ENCODE peak calls at places on chromosomes 2 and 18, in seven cellular contexts. P is foreskin fibroblast, D is ovary, K is BJ, G is fibroblast of the aortic adventitia, Y is lung, F is endodermal cell. O is an unnamed sample.

GRCh38 chr2:159613515-159614336 is 2.6 kb downstream of the BAZ2B start:
- DNase-seq in D (no peak), F (no peak), P (no peak), Y (no peak), K (no peak), G (peak; percentile 53), O (no peak)

GRCh38 chr2:185978634-185979405 is 240.2 kb downstream of the FSIP2 start:
- DNase-seq in G (peak; percentile 18), Y (no peak), K (peak; percentile 74), P (peak; percentile 4), F (no peak), D (no peak), O (no peak)

GRCh38 chr2:27884546-27884945 is 5.6 kb downstream of the RBKS start:
- DNase-seq in F (no peak), P (no peak), K (no peak), D (no peak), G (no peak), Y (no peak), O (no peak)

GRCh38 chr2:58701688-58702301 is 460.7 kb upstream of the FANCL start:
- DNase-seq in G (no peak), Y (no peak), P (no peak), F (no peak), K (no peak), D (no peak), O (peak; percentile 5)

GRCh38 chr2:72109904-72110303 is 37.8 kb downstream of the CYP26B1 start:
- DNase-seq in P (no peak), D (no peak), K (no peak), G (no peak), Y (peak; percentile 17), F (peak; percentile 21), O (no peak)

GRCh38 chr18:56901919-56902318 is 245.0 kb upstream of the BOD1L2 start:
- DNase-seq in K (no peak), Y (no peak), G (no peak), P (no peak), F (no peak), D (no peak), O (no peak)

GRCh38 chr18:6781846-6782245 is 52.3 kb downstream of the ARHGAP28 start:
- DNase-seq in G (peak; percentile 71), K (peak; percentile 15), P (peak; percentile 21), Y (no peak), D (no peak), F (no peak), O (no peak)

GRCh38 chr2:157899125-157899839 is 23.2 kb upstream of the ACVR1 start:
- DNase-seq in P (no peak), D (no peak), F (no peak), K (no peak), Y (no peak), G (no peak), O (no peak)

GRCh38 chr2:151302879-151303278 is 13.4 kb upstream of the NMI start:
- DNase-seq in P (peak; percentile 51), F (no peak), D (no peak), G (peak; percentile 94), Y (no peak), K (no peak), O (no peak)

GRCh38 chr2:47488870-47489584 is 86.1 kb downstream of the MSH2 start:
- DNase-seq in D (no peak), F (no peak), P (peak; percentile 87), G (peak; percentile 88), K (peak; percentile 6), Y (no peak), O (peak; percentile 74)

DNA sequence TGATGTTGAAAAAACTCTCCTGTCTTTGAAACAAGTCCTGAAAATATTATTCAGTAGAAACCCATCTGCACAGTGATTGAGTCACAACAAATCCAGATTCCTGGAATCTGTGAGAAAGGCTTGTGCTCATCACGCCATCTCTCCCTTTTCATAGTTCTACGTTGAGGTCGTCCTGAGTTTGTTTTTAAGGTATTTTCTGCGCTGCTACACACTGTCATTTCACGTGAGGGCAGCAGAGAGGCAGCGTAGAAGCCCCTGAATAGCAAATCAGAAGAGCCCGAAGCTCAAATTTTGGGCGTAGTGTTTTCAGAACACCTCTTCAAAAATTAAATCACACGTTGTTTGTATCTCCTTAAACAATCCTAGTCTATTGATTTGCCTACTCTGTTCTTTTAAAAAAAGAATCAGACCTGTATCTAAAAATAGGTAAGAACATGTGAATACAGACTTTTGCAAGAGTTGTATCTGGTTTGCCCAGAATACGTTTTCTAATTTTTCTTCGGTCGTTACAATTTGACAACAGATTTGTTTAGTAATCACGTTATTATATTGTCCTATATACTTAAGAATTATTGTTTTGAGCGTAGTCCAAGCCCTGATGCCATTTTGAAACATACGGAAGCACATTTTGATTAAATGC is 61.6 kb upstream of the SLC38A11 start:
- DNase-seq in P (peak; percentile 52), F (peak; percentile 79), D (no peak), G (peak; percentile 76), Y (no peak), K (peak; percentile 40), O (peak; percentile 34)
- H3K4me3 ChIP-seq in P (no peak overlapping the region), F (no peak overlapping the region), D (no peak overlapping the region), G (no peak overlapping the region), Y (no peak overlapping the region), K (no peak overlapping the region), O (no peak overlapping the region)

GRCh38 chr18:22279741-22280452 is 110.5 kb downstream of the GATA6 start:
- DNase-seq in Y (no peak), G (peak; percentile 43), D (no peak), F (no peak), P (no peak), K (no peak), O (no peak)
- TF ChIP-seq CTCF in Y (no peak), G (no peak), D (no peak), F (no peak), P (no peak), K (no peak), O (no peak)

DNA sequence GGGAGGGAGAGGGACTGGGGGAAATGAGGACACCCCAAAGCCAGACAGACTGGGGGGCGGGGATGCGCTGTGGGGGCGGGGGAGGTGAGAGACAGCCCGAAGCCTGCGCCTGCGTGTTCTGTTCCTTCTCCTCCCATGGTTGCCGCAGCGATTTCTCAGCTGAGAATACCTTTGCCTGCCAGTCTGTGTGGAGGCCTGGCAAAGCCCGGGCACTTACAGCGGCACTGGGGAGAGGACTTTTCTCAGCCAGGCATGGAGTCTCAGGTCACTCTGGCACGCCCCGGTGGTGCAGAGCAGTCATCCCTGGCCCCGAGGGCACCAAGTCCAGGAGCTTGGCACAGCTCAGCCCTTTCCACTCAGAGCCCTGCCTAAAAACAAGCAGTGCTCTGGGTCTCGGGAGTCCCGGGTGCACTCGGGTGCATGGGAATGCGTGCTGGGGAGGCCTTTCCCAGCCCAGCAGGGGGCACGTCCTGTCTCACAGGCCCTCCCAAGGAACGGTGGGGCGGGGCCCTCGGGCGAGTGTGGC is 289.4 kb upstream of the HS6ST1 start:
- DNase-seq in G (no peak), Y (no peak), P (no peak), K (no peak), D (no peak), F (no peak), O (no peak)
- H3K4me3 ChIP-seq in G (no peak overlapping the region), Y (no peak overlapping the region), P (no peak overlapping the region), K (no peak overlapping the region), D (no peak overlapping the region), F (no peak overlapping the region), O (no peak overlapping the region)

DNA sequence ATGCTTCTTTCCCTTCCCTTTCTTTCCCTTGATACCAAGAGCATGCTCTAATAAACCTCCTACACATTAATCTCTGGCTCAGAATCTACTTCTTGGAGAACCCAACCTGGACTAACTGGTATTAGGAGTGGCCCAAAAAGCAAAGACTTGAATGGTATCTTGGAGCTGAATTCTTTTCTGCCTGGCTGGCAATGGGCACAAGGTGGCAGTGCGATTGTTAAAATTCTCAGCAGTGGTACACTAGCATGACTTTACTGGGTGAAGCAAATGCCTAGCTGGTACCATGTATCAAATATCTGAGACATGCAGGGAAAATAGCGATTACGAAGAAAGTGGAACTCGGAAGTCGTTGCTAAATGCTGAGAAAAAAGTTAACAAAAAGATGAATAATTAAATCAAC is 376.1 kb downstream of the XIRP2 start:
- DNase-seq in Y (no peak), K (no peak), D (no peak), F (peak; percentile 68), P (peak; percentile 0), G (no peak), O (no peak)
- TF ChIP-seq CTCF in Y (no peak), K (peak; percentile 24), D (no peak), F (peak; percentile 71), P (no peak), G (no peak), O (peak; percentile 53)

DNA sequence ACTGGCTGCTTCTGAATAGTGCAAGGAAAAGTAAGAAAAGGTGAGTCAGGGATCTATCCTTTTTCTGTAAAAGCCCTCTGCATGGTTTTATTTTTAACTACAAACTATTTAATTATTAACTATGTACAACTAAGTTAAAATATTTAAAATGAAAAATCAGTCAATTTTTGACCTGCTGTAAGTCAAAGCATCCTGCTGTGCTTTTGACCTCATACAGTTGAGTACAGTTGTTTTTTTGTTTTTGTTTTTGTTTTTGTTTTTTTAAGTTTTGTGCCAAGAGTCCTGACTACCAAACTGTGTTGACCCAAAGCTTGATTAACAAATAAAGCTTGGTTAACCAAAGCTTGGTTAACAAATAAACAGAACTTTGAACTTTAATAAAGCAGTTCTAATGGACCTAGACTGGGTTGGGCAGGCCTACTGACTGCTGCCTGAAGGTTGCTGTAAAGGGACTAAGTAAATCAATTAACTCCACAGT is at the start of gene ACMSD:
- DNase-seq in K (no peak), Y (no peak), P (no peak), D (no peak), G (no peak), F (no peak), O (no peak)
- H3K4me3 ChIP-seq in K (no peak within 1 kb of the TSS), Y (no peak within 1 kb of the TSS), P (no peak within 1 kb of the TSS), D (no peak within 1 kb of the TSS), G (no peak within 1 kb of the TSS), F (no peak within 1 kb of the TSS), O (no peak within 1 kb of the TSS)

GRCh38 chr2:101546376-101547058 is 71.6 kb upstream of the RFX8 start:
- DNase-seq in D (no peak), K (no peak), F (no peak), P (peak; percentile 48), Y (no peak), G (peak; percentile 60), O (peak; percentile 63)
- TF ChIP-seq CTCF in D (no peak), K (no peak), F (no peak), P (no peak), Y (no peak), G (no peak), O (no peak)

GRCh38 chr18:61580061-61580460 is 246.8 kb downstream of the CDH20 start:
- DNase-seq in Y (no peak), G (no peak), D (no peak), P (no peak), K (no peak), F (no peak), O (no peak)

GRCh38 chr18:61579581-61579980 is 246.4 kb downstream of the CDH20 start:
- DNase-seq in K (no peak), D (no peak), F (no peak), Y (no peak), G (no peak), P (no peak), O (no peak)

GRCh38 chr18:61582205-61582710 is 249.0 kb downstream of the CDH20 start:
- DNase-seq in G (peak; percentile 55), K (no peak), Y (no peak), D (no peak), P (no peak), F (no peak), O (no peak)

GRCh38 chr18:61583548-61583947 is 250.3 kb downstream of the CDH20 start:
- DNase-seq in F (no peak), D (no peak), Y (no peak), P (no peak), K (no peak), G (no peak), O (no peak)

GRCh38 chr18:61581578-61582204 is 248.5 kb downstream of the CDH20 start:
- DNase-seq in P (no peak), D (peak; percentile 79), Y (peak; percentile 74), G (peak; percentile 60), K (no peak), F (peak; percentile 98), O (no peak)
- H3K4me3 ChIP-seq in P (peak overlapping the region; percentile 45), D (peak overlapping the region; percentile 42), Y (no peak overlapping the region), G (peak overlapping the region; percentile 61), K (peak overlapping the region; percentile 43), F (peak overlapping the region; percentile 77), O (peak overlapping the region; percentile 34)